ENCODE peak calls at places on chromosomes 4 and X, in eight cellular contexts. C is right lobe of liver, W is A549, H is germinal center, I is cardiac muscle cell, F is NCI-H2081, T is GM12891, O is WERI-Rb-1. E is an unnamed sample.

GRCh38 chr4:130028552-130028951 is 932.6 kb downstream of the C4orf33 start:
- DNase-seq in C (no peak), W (no peak), H (no peak), I (peak), F (no peak), T (no peak), O (peak), E (no peak)

GRCh38 chrX:85004255-85004654 is 578 bp downstream of the APOOL start:
- DNase-seq in C (no peak), W (peak), H (no peak), I (no peak), F (peak), T (no peak), O (no peak), E (no peak)

GRCh38 chrX:44961817-44962607 is 89.0 kb downstream of the KDM6A start:
- DNase-seq in C (no peak), W (no peak), H (no peak), I (no peak), F (no peak), T (no peak), O (no peak), E (no peak)

GRCh38 chrX:3609800-3610199 is 103.6 kb downstream of the PRKX start:
- DNase-seq in C (no peak), W (peak), H (no peak), I (no peak), F (no peak), T (no peak), O (no peak), E (no peak)

GRCh38 chr4:184503869-184504300 is 29.5 kb upstream of the IRF2 start:
- DNase-seq in C (no peak), W (no peak), H (peak), I (no peak), F (no peak), T (no peak), O (no peak), E (no peak)

GRCh38 chr4:82402196-82402775 is 28.0 kb downstream of the HNRNPDL start:
- DNase-seq in C (no peak), W (no peak), H (no peak), I (no peak), F (no peak), T (no peak), O (no peak), E (no peak)

GRCh38 chrX:53683556-53684414 is 2.7 kb downstream of the HUWE1 start:
- DNase-seq in C (peak), W (peak), H (peak), I (peak), F (peak), T (peak), O (peak), E (peak)

GRCh38 chr4:1033840-1034551 is 22.6 kb downstream of the FGFRL1 start:
- DNase-seq in C (no peak), W (no peak), H (no peak), I (no peak), F (no peak), T (no peak), O (peak), E (no peak)

GRCh38 chr4:119715490-119716445 is 87.2 kb upstream of the PDE5A start:
- DNase-seq in C (no peak), W (no peak), H (no peak), I (no peak), F (no peak), T (no peak), O (no peak), E (no peak)

E was measured in thoracic aorta.